ENCODE peak calls at places on chromosomes 12 and 14, in six cellular contexts. O is gastrocnemius medialis, A is IMR-90, S is right lobe of liver, B is A549, D is GM12878. Z is an unnamed sample.

GRCh38 chr12:124428136-124428791 is 133.4 kb downstream of the RFLNA start:
- ATAC-seq in S (no peak), B (no peak), O (no peak), D (no peak), A (peak; percentile 83), Z (peak; percentile 69)

GRCh38 chr14:93081875-93082570 is 33.7 kb downstream of the ITPK1 start:
- ATAC-seq in S (no peak), B (no peak), D (peak; percentile 74), O (no peak), A (no peak), Z (no peak)

GRCh38 chr12:67413577-67413976 is 144.4 kb downstream of the CAND1 start:
- ATAC-seq in B (no peak), A (no peak), S (no peak), O (peak; percentile 92), D (no peak), Z (no peak)

GRCh38 chr12:21547437-21547836 is 21.3 kb downstream of the SPX start:
- ATAC-seq in D (no peak), O (no peak), B (no peak), S (no peak), A (no peak), Z (no peak)

GRCh38 chr14:59240356-59240755 is 51.9 kb downstream of the DAAM1 start:
- ATAC-seq in O (no peak), A (no peak), S (no peak), D (peak; percentile 87), B (no peak), Z (no peak)

GRCh38 chr12:13980548-13981295 is 680 bp downstream of the GRIN2B start:
- ATAC-seq in O (no peak), S (no peak), A (no peak), D (no peak), B (peak; percentile 54), Z (no peak)

GRCh38 chr12:113384778-113385177 is 18.9 kb downstream of the SDS start:
- ATAC-seq in O (no peak), B (no peak), S (no peak), D (no peak), A (no peak), Z (no peak)

GRCh38 chr14:100787659-100788058 is 38.3 kb upstream of the MEG3 start:
- ATAC-seq in S (no peak), A (no peak), D (no peak), B (no peak), O (no peak), Z (no peak)

GRCh38 chr14:33026850-33027420 is 88.3 kb downstream of the NPAS3 start:
- ATAC-seq in S (no peak), B (no peak), O (no peak), A (no peak), D (no peak), Z (no peak)

GRCh38 chr14:23371865-23372264 is 744 bp upstream of the IL25 start:
- ATAC-seq in B (no peak), S (no peak), D (no peak), O (no peak), A (no peak), Z (no peak)

GRCh38 chr12:68180792-68181744 is 21.5 kb upstream of the IFNG start:
- ATAC-seq in D (peak; percentile 21), O (peak; percentile 44), B (no peak), S (no peak), A (no peak), Z (no peak)

GRCh38 chr12:12701457-12701856 is 5.5 kb upstream of the GPR19 start:
- ATAC-seq in S (no peak), D (no peak), A (no peak), O (no peak), B (no peak), Z (no peak)

GRCh38 chr12:65878540-65878939 is 54.3 kb downstream of the HMGA2 start:
- ATAC-seq in B (no peak), A (no peak), D (no peak), S (peak; percentile 24), O (no peak), Z (no peak)

GRCh38 chr12:56164345-56164729 is 6.2 kb downstream of the MYL6 start:
- ATAC-seq in B (peak; percentile 5), S (no peak), O (no peak), A (no peak), D (no peak), Z (no peak)

GRCh38 chr12:109753054-109753401 is 39.4 kb downstream of the FAM222A start:
- ATAC-seq in D (no peak), B (no peak), O (no peak), S (no peak), A (no peak), Z (no peak)

GRCh38 chr12:94172973-94173372 is 24.6 kb downstream of the PLXNC1 start:
- ATAC-seq in O (no peak), D (no peak), A (peak; percentile 93), B (peak; percentile 63), S (peak; percentile 55), Z (no peak)

GRCh38 chr14:81269100-81269978 is 48.6 kb upstream of the GTF2A1 start:
- ATAC-seq in O (peak; percentile 91), B (peak; percentile 93), A (peak; percentile 98), D (peak; percentile 89), S (peak; percentile 97), Z (peak; percentile 61)

GRCh38 chr12:86601550-86602308 is 345.5 kb upstream of the MGAT4C start:
- ATAC-seq in O (no peak), S (no peak), A (no peak), B (peak; percentile 39), D (no peak), Z (peak; percentile 7)

GRCh38 chr14:21302013-21302857 is 22.4 kb downstream of the RPGRIP1 start:
- ATAC-seq in D (peak; percentile 64), S (no peak), A (no peak), B (no peak), O (no peak), Z (no peak)

DNA sequence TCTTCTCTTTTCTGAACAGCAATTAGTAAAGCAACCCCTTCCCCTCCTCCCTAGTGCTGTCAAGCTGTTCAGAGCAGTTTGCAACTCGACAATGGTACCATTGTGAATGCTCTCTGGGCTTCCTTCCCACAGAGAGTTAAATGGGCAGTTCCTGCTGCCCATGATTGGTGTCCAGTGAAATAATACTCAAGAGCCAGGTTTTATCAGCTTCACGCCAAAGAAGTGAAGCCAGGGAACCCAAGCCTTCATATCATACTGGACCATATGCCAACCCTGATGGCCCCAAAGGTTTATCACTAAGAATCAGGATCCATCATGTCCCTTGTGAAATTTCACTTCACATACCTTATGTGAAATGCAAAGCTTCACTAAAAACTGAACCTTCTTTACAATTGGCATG is 24.7 kb downstream of the INSM2 start:
- ATAC-seq in S (no peak), D (no peak), O (no peak), B (no peak), A (no peak), Z (no peak)
- TF ChIP-seq POLR2A in S (no peak), D (no peak), O (no peak), B (no peak), A (no peak), Z (no peak)

GRCh38 chr12:105317453-105317852 is 13.0 kb upstream of the C12orf75 start:
- ATAC-seq in A (peak; percentile 93), O (no peak), B (peak; percentile 30), S (no peak), D (no peak), Z (no peak)
- H3K27ac ChIP-seq in A (peak overlapping the region; percentile 99), O (no peak overlapping the region), B (peak overlapping the region; percentile 85), S (peak overlapping the region; percentile 51), D (no peak overlapping the region), Z (no peak overlapping the region)

GRCh38 chr14:99078426-99078825 is 193.6 kb downstream of the BCL11B start:
- ATAC-seq in A (no peak), D (no peak), B (no peak), S (no peak), O (no peak), Z (no peak)

GRCh38 chr14:99079061-99079727 is 192.8 kb downstream of the BCL11B start:
- ATAC-seq in O (no peak), D (no peak), B (no peak), A (no peak), S (no peak), Z (no peak)

GRCh38 chr14:99081880-99082279 is 190.1 kb downstream of the BCL11B start:
- ATAC-seq in A (no peak), B (no peak), D (no peak), S (no peak), O (no peak), Z (no peak)

GRCh38 chr14:99081156-99081765 is 190.7 kb downstream of the BCL11B start:
- ATAC-seq in A (no peak), D (no peak), S (no peak), B (no peak), O (no peak), Z (no peak)

DNA sequence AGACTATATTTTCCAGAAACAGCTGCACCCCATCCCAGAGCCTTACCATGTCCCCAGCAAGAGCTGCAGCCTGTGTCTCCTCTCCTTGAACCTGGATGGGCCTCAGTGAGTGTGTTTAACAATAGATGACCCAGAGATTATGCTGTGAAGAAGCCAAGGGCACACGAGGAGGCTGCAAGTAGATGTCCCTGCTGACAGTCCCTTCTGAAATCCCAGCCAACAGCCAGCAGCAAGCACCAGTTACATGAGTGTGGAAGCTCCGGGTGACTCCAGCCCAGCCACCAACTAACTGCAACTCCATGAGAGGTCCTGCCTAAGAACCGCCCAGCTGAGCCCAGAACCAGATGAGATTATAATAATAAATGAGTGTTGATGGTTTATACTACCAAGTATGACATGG is 191.7 kb downstream of the BCL11B start:
- ATAC-seq in S (no peak), D (no peak), B (no peak), A (no peak), O (no peak), Z (no peak)
- TF ChIP-seq POLR2A in S (no peak), D (no peak), B (no peak), A (no peak), O (no peak), Z (no peak)

DNA sequence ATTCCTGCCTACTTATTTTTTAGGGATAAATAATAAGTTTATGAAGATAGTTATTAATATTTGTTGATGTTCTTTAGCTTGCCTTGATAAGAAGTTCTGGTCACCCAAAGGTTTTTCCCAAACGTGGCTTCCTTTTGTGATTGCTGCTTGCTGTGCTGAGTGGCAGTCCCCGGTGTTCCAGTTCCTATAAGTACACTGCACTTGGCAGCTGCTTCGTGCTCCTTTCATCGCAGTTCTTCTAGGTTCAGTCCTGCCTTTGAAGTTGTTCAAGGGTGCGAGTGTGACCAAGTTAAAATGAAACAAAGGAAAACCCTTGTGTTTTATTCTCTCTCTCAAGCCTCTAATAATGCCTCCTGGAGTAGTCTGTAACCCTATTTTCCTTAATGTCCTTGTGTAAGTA is 128.5 kb upstream of the ATF1 start:
- ATAC-seq in D (no peak), O (no peak), B (no peak), S (no peak), A (no peak), Z (no peak)
- H3K27ac ChIP-seq in D (no peak overlapping the region), O (no peak overlapping the region), B (no peak overlapping the region), S (no peak overlapping the region), A (no peak overlapping the region), Z (no peak overlapping the region)

DNA sequence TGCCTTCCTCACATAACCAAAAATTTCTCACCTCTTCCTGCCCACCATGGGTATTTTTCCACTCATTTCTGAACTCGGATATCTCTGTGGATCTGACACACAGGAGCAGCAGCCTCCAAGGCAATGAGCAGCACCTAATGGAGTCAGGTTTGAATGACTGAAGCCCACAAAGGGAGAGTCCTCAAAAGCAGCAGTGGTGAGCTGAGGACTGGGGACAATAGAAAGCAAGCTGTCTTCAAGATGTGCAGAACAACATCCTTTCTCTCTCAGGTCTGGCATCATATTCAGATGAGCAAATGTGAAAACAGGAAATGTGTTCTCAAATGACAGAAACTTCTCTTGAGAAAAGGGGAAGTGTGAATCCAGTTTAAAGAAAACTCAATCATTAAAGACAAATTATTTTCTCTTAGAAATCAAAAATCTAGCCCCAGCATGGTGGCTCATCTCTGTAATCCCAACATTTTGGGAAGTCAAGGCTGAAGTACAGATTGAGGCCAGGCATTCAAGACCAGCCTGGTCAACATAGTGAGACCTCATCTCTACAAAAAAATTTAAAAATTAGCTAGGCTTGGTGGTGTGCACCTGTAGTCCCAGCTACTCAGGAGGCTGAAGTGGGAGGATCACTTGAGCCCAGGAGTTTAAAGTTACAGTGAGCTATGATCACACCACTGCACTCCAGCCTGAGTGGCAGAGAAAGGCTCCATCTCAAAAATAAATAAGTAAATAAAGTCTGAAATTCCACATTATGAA is 54.2 kb downstream of the C12orf42 start:
- ATAC-seq in S (peak; percentile 44), O (no peak), A (no peak), D (peak; percentile 98), B (no peak), Z (no peak)
- TF ChIP-seq POLR2A in S (no peak), O (no peak), A (no peak), D (peak; percentile 64), B (no peak), Z (no peak)

Z was measured in gastroesophageal sphincter.